ENCODE peak calls at places on chromosomes 11 and 22, in eight cellular contexts. G is coronary artery; B is cardiac fibroblast; V is stimulated activated naive CD4-positive, alpha-beta T cell treated with Interleukin-2 at 50 U/mL for 16 hours; C is LoVo; D is posterior vena cava; S is choroid plexus epithelial cell; K is NCI-H2029 treated with DMSO at 0.1 percent for 48 hours. N is an unnamed sample.

GRCh38 chr11:101019870-101020269 is 109.7 kb downstream of the PGR start:
- DNase-seq in G (no peak), B (no peak), V (no peak), C (no peak), D (no peak), S (peak), K (no peak), N (no peak)

GRCh38 chr11:134741453-134742227 is 329.6 kb upstream of the B3GAT1 start:
- DNase-seq in G (no peak), B (peak), V (no peak), C (no peak), D (no peak), S (peak), K (no peak), N (no peak)

GRCh38 chr11:118211006-118211405 is 13.8 kb downstream of the JAML start:
- DNase-seq in G (no peak), B (peak), V (no peak), C (no peak), D (no peak), S (no peak), K (no peak), N (no peak)

GRCh38 chr22:50173221-50173982 is 2.9 kb downstream of the PANX2 start:
- DNase-seq in G (no peak), B (no peak), V (no peak), C (no peak), D (no peak), S (no peak), K (no peak), N (no peak)

GRCh38 chr11:62830904-62831519 is 839 bp downstream of the STX5 start:
- DNase-seq in G (peak), B (no peak), V (no peak), C (no peak), D (no peak), S (no peak), K (no peak), N (no peak)

GRCh38 chr11:72141066-72141465 is 5.5 kb downstream of the FOLR3 start:
- DNase-seq in G (no peak), B (peak), V (peak), C (peak), D (no peak), S (peak), K (no peak), N (no peak)

GRCh38 chr11:64876835-64877341 is 1.5 kb downstream of the EHD1 start:
- DNase-seq in G (no peak), B (peak), V (no peak), C (peak), D (no peak), S (no peak), K (no peak), N (peak)

GRCh38 chr22:46931414-46931813 is 169.0 kb downstream of the TBC1D22A start:
- DNase-seq in G (no peak), B (peak), V (no peak), C (no peak), D (no peak), S (peak), K (no peak), N (no peak)

GRCh38 chr22:32348031-32348611 is 9.5 kb upstream of the RFPL3 start:
- DNase-seq in G (no peak), B (no peak), V (no peak), C (no peak), D (peak), S (no peak), K (no peak), N (no peak)

GRCh38 chr22:33000342-33001280 is 57.6 kb downstream of the SYN3 start:
- DNase-seq in G (no peak), B (peak), V (no peak), C (no peak), D (peak), S (peak), K (no peak), N (peak)

GRCh38 chr11:705646-706438 is at the start of gene EPS8L2:
- DNase-seq in G (no peak), B (no peak), V (no peak), C (peak), D (peak), S (no peak), K (no peak), N (peak)

N was measured in upper lobe of right lung.